ENCODE peak calls at places on chromosomes 1 and 21, in ten cellular contexts. G, Z, B, S, R, C, W, Q, H and T are unnamed samples.

GRCh38 chr1:6367381-6368007 is 26.1 kb downstream of the ACOT7 start:
- DNase-seq in G (no peak), Z (peak), B (peak), S (no peak), R (no peak), C (no peak), W (peak), Q (no peak), H (no peak), T (peak)

GRCh38 chr1:31567956-31568570 is 8.3 kb upstream of the TINAGL1 start:
- DNase-seq in G (no peak), Z (no peak), B (no peak), S (no peak), R (peak), C (peak), W (no peak), Q (no peak), H (no peak), T (peak)

GRCh38 chr1:244868484-244869363 is 4.4 kb upstream of the HNRNPU start:
- DNase-seq in G (no peak), Z (no peak), B (no peak), S (no peak), R (no peak), C (no peak), W (no peak), Q (no peak), H (no peak), T (no peak)

GRCh38 chr1:67479146-67479891 is 49.1 kb upstream of the SERBP1 start:
- DNase-seq in G (no peak), Z (no peak), B (peak), S (no peak), R (peak), C (peak), W (peak), Q (no peak), H (no peak), T (peak)

GRCh38 chr1:65266501-65266900 is 42.8 kb upstream of the DNAJC6 start:
- DNase-seq in G (no peak), Z (no peak), B (no peak), S (no peak), R (no peak), C (no peak), W (no peak), Q (no peak), H (no peak), T (no peak)

GRCh38 chr1:198845851-198846250 is 207.0 kb downstream of the PTPRC start:
- DNase-seq in G (no peak), Z (no peak), B (no peak), S (no peak), R (peak), C (no peak), W (no peak), Q (no peak), H (no peak), T (peak)

GRCh38 chr1:2300004-2300771 is 72.1 kb downstream of the SKI start:
- DNase-seq in G (no peak), Z (no peak), B (no peak), S (no peak), R (no peak), C (no peak), W (no peak), Q (no peak), H (no peak), T (no peak)

GRCh38 chr1:58859769-58860455 is 76.1 kb upstream of the JUN start:
- DNase-seq in G (no peak), Z (no peak), B (no peak), S (no peak), R (no peak), C (no peak), W (no peak), Q (no peak), H (no peak), T (no peak)

GRCh38 chr1:35857830-35858229 is 25.2 kb upstream of the AGO1 start:
- DNase-seq in G (no peak), Z (no peak), B (no peak), S (no peak), R (peak), C (peak), W (no peak), Q (no peak), H (no peak), T (peak)

GRCh38 chr1:155080250-155081228 is 1.9 kb downstream of the EFNA3 start:
- DNase-seq in G (no peak), Z (no peak), B (no peak), S (peak), R (no peak), C (no peak), W (no peak), Q (no peak), H (no peak), T (no peak)

GRCh38 chr21:31665397-31665796 is 5.9 kb downstream of the SOD1 start:
- DNase-seq in G (no peak), Z (no peak), B (peak), S (no peak), R (no peak), C (peak), W (peak), Q (no peak), H (no peak), T (peak)

GRCh38 chr1:151494741-151495281 is 16.4 kb upstream of the CGN start:
- DNase-seq in G (no peak), Z (no peak), B (no peak), S (peak), R (peak), C (peak), W (peak), Q (no peak), H (no peak), T (peak)

GRCh38 chr1:220841293-220841692 is 38.0 kb upstream of the HLX start:
- DNase-seq in G (no peak), Z (no peak), B (no peak), S (no peak), R (peak), C (no peak), W (no peak), Q (no peak), H (no peak), T (peak)

GRCh38 chr1:67816096-67816493 is 17.2 kb downstream of the GNG12 start:
- DNase-seq in G (no peak), Z (no peak), B (no peak), S (no peak), R (no peak), C (no peak), W (no peak), Q (no peak), H (no peak), T (no peak)

GRCh38 chr1:195934839-195935557 is 673.2 kb downstream of the KCNT2 start:
- DNase-seq in G (no peak), Z (no peak), B (no peak), S (no peak), R (no peak), C (no peak), W (no peak), Q (no peak), H (no peak), T (peak)
- TF ChIP-seq CTCF in G (no peak), Z (no peak), B (no peak), S (no peak), R (no peak), C (no peak), W (no peak), Q (no peak), H (no peak), T (no peak)

GRCh38 chr1:159492575-159493323 is 43.1 kb downstream of the OR10J5 start:
- DNase-seq in G (no peak), Z (no peak), B (no peak), S (no peak), R (peak), C (no peak), W (no peak), Q (no peak), H (no peak), T (peak)

GRCh38 chr1:159493354-159493753 is 42.5 kb downstream of the OR10J5 start:
- DNase-seq in G (no peak), Z (no peak), B (no peak), S (no peak), R (no peak), C (no peak), W (no peak), Q (no peak), H (no peak), T (no peak)
- H3K4me3 ChIP-seq in G (no peak), Z (no peak), B (no peak), S (no peak), R (no peak), C (no peak), W (no peak), Q (no peak), H (no peak), T (no peak)

DNA sequence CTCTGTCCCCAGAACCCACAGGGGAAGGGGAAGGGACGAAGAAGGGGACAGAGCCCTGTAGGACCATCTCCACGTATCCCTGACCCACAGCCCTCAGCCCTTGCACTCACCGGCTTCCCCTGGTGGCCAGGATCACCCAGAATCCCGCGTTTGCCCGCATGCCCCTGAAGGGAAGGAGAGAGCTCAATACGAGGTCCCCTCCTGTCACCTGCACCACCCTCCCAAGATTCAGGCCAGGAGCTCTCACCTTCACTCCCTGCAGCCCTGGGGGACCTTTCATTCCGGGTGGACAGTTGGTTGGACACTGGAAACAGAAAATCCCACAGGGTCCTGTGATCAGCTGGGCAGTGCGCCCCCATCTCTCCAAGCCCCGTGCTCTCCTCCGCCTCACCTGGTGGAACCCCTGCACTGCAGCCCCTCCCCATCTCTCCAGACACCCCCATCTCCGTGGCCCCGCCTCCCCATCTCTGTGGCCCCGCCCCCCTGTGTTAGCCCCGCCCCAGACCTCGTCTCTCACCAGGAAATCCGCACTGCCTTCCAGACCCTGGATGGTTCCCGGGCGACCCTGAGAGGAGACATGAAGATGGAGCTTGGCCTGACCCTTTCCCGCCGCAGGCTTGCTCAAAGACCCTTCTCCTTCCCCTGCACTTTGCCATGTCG is 6.0 kb downstream of the COL9A2 start:
- DNase-seq in G (no peak), Z (no peak), B (no peak), S (peak), R (no peak), C (no peak), W (no peak), Q (no peak), H (no peak), T (no peak)
- TF ChIP-seq CTCF in G (no peak), Z (no peak), B (no peak), S (peak), R (no peak), C (no peak), W (no peak), Q (no peak), H (no peak), T (no peak)

GRCh38 chr1:21292991-21293536 is 2.8 kb upstream of the ECE1 start:
- DNase-seq in G (no peak), Z (no peak), B (no peak), S (no peak), R (no peak), C (no peak), W (no peak), Q (no peak), H (no peak), T (no peak)
- H3K4me3 ChIP-seq in G (peak), Z (peak), B (no peak), S (no peak), R (no peak), C (no peak), W (no peak), Q (no peak), H (peak), T (no peak)

DNA sequence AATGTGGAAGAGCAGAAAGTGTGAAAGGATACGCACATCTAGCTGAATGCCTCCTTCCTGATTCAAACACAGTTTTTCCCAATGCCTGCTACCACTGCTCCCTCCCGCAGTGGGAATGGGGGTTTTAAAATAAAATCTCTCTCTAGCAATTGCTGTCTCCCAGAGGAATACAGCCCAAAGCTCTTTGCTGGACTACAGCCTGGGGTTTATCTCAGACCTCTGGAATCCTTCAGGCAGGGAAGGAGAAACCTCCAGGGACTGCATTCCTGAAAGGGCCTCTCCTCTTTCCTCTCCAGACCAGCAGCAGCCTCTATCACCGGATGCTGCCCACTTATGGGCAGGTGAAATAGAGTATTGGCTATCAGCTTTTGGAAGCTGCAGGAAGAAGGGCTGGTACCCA is 6.3 kb downstream of the IER5 start:
- DNase-seq in G (no peak), Z (no peak), B (peak), S (no peak), R (peak), C (peak), W (no peak), Q (no peak), H (no peak), T (peak)
- TF ChIP-seq CTCF in G (no peak), Z (no peak), B (no peak), S (no peak), R (peak), C (no peak), W (no peak), Q (no peak), H (no peak), T (no peak)

DNA sequence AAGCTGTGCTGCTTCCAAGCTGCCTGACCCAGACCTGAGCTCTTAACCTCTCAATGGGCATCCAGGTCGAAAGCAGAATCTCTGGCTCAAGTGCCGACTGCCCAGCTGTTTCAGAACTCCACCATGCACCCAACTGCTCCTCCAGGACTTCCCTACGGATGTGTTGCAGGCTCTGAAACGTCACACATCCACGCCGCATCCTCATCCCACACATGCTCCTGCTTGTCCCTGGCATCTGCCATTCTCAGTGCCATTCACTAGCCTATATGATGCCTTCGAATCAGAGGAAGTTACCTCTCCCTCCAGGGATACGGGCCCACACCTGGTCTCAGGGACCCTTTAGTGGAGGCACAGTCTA is 11.2 kb downstream of the PDZK1IP1 start:
- DNase-seq in G (no peak), Z (no peak), B (no peak), S (no peak), R (no peak), C (no peak), W (no peak), Q (no peak), H (peak), T (no peak)
- H3K4me3 ChIP-seq in G (no peak), Z (peak), B (no peak), S (peak), R (peak), C (peak), W (peak), Q (peak), H (peak), T (peak)

GRCh38 chr21:41778974-41779600 is 12.2 kb upstream of the RIPK4 start:
- DNase-seq in G (no peak), Z (no peak), B (no peak), S (peak), R (no peak), C (peak), W (no peak), Q (no peak), H (peak), T (no peak)
- TF ChIP-seq CTCF in G (no peak), Z (no peak), B (no peak), S (no peak), R (no peak), C (no peak), W (no peak), Q (no peak), H (no peak), T (no peak)